ENCODE peak calls at places on chromosome 13, in seven cellular contexts. One of them, this sample, is unnamed.

GRCh38 chr13:45623516-45624090 is 8.1 kb upstream of the ERICH6B start:
- DNase-seq in dorsolateral prefrontal cortex: no peak
- DNase-seq in omental fat pad: no peak
- DNase-seq in GM13976: peak; percentile 42
- DNase-seq in T follicular helper cell: no peak
- DNase-seq in nephron progenitor cell: no peak
- DNase-seq in T-helper 17 cell: no peak
- DNase-seq in this sample: peak; percentile 62

GRCh38 chr13:111184685-111185401 is 69.7 kb downstream of the ARHGEF7 start:
- DNase-seq in dorsolateral prefrontal cortex: no peak
- DNase-seq in omental fat pad: no peak
- DNase-seq in GM13976: peak; percentile 80
- DNase-seq in T follicular helper cell: no peak
- DNase-seq in nephron progenitor cell: no peak
- DNase-seq in T-helper 17 cell: peak; percentile 18
- DNase-seq in this sample: no peak

GRCh38 chr13:41284512-41285288 is 21.3 kb upstream of the MTRF1 start:
- DNase-seq in dorsolateral prefrontal cortex: no peak
- DNase-seq in omental fat pad: no peak
- DNase-seq in GM13976: no peak
- DNase-seq in T follicular helper cell: no peak
- DNase-seq in nephron progenitor cell: no peak
- DNase-seq in T-helper 17 cell: no peak
- DNase-seq in this sample: no peak

GRCh38 chr13:91302070-91302469 is 45.4 kb upstream of the MIR17HG start:
- DNase-seq in dorsolateral prefrontal cortex: no peak
- DNase-seq in omental fat pad: no peak
- DNase-seq in GM13976: peak; percentile 36
- DNase-seq in T follicular helper cell: no peak
- DNase-seq in nephron progenitor cell: no peak
- DNase-seq in T-helper 17 cell: no peak
- DNase-seq in this sample: no peak

GRCh38 chr13:30382836-30383525 is 39.3 kb upstream of the UBE2L5 start:
- DNase-seq in dorsolateral prefrontal cortex: no peak
- DNase-seq in omental fat pad: no peak
- DNase-seq in GM13976: no peak
- DNase-seq in T follicular helper cell: no peak
- DNase-seq in nephron progenitor cell: no peak
- DNase-seq in T-helper 17 cell: no peak
- DNase-seq in this sample: no peak

GRCh38 chr13:20136781-20137703 is 23.8 kb downstream of the GJA3 start:
- DNase-seq in dorsolateral prefrontal cortex: no peak
- DNase-seq in omental fat pad: no peak
- DNase-seq in GM13976: peak; percentile 73
- DNase-seq in T follicular helper cell: no peak
- DNase-seq in nephron progenitor cell: peak; percentile 54
- DNase-seq in T-helper 17 cell: no peak
- DNase-seq in this sample: no peak

GRCh38 chr13:64471916-64472315 is 2758.2 kb downstream of the PCDH9 start:
- DNase-seq in dorsolateral prefrontal cortex: no peak
- DNase-seq in omental fat pad: no peak
- DNase-seq in GM13976: no peak
- DNase-seq in T follicular helper cell: no peak
- DNase-seq in nephron progenitor cell: no peak
- DNase-seq in T-helper 17 cell: no peak
- DNase-seq in this sample: peak; percentile 50

GRCh38 chr13:102793583-102794355 is 5.0 kb downstream of the POGLUT2 start:
- DNase-seq in dorsolateral prefrontal cortex: no peak
- DNase-seq in omental fat pad: no peak
- DNase-seq in GM13976: no peak
- DNase-seq in T follicular helper cell: no peak
- DNase-seq in nephron progenitor cell: no peak
- DNase-seq in T-helper 17 cell: no peak
- DNase-seq in this sample: no peak

GRCh38 chr13:38905081-38905480 is 85.5 kb downstream of the STOML3 start:
- DNase-seq in dorsolateral prefrontal cortex: no peak
- DNase-seq in omental fat pad: no peak
- DNase-seq in GM13976: no peak
- DNase-seq in T follicular helper cell: no peak
- DNase-seq in nephron progenitor cell: no peak
- DNase-seq in T-helper 17 cell: no peak
- DNase-seq in this sample: no peak

GRCh38 chr13:49641810-49642291 is 13.5 kb downstream of the ARL11 start:
- DNase-seq in dorsolateral prefrontal cortex: no peak
- DNase-seq in omental fat pad: no peak
- DNase-seq in GM13976: no peak
- DNase-seq in T follicular helper cell: no peak
- DNase-seq in nephron progenitor cell: no peak
- DNase-seq in T-helper 17 cell: no peak
- DNase-seq in this sample: no peak

This sample was measured in SK-MEL-5.